ENCODE peak calls at places on chromosomes 4 and X, in seven cellular contexts. D is heart left ventricle, N is brain microvascular endothelial cell, Y is colonic mucosa, L is MM.1S, J is tibial artery, W is OCI-LY7. X is an unnamed sample.

GRCh38 chr4:40630335-40631021 is 814 bp upstream of the RBM47 start:
- DNase-seq in D (peak), N (no peak), Y (peak), L (peak), J (peak), W (peak), X (peak)

GRCh38 chrX:12970691-12971202 is 4.2 kb upstream of the TMSB4X start:
- DNase-seq in D (no peak), N (no peak), Y (no peak), L (no peak), J (peak), W (no peak), X (no peak)

GRCh38 chr4:143586080-143586479 is 72.6 kb downstream of the SMARCA5 start:
- DNase-seq in D (no peak), N (peak), Y (no peak), L (no peak), J (no peak), W (no peak), X (no peak)

GRCh38 chr4:172826866-172827265 is 341.7 kb upstream of the GALNT7 start:
- DNase-seq in D (no peak), N (no peak), Y (no peak), L (peak), J (no peak), W (no peak), X (no peak)

GRCh38 chr4:19809989-19810388 is 441.7 kb upstream of the SLIT2 start:
- DNase-seq in D (no peak), N (peak), Y (no peak), L (no peak), J (no peak), W (no peak), X (no peak)

GRCh38 chrX:111854778-111855490 is 21.0 kb upstream of the TRPC5OS start:
- DNase-seq in D (no peak), N (no peak), Y (no peak), L (no peak), J (no peak), W (peak), X (no peak)

GRCh38 chrX:50698944-50699343 is 115.0 kb downstream of the SHROOM4 start:
- DNase-seq in D (no peak), N (no peak), Y (no peak), L (no peak), J (no peak), W (no peak), X (no peak)

GRCh38 chrX:51802917-51803688 is 59.9 kb downstream of the GSPT2 start:
- DNase-seq in D (peak), N (peak), Y (peak), L (peak), J (no peak), W (peak), X (no peak)

GRCh38 chrX:141278306-141278705 is 36.0 kb upstream of the SPANXC start:
- DNase-seq in D (no peak), N (no peak), Y (no peak), L (peak), J (no peak), W (peak), X (no peak)

GRCh38 chr4:127788517-127788916 is 6.4 kb downstream of the HSPA4L start:
- DNase-seq in D (no peak), N (no peak), Y (no peak), L (peak), J (no peak), W (no peak), X (no peak)

GRCh38 chrX:1323315-1323714 is 13.3 kb upstream of the IL3RA start:
- DNase-seq in D (peak), N (peak), Y (peak), L (peak), J (no peak), W (peak), X (no peak)
- TF ChIP-seq CTCF in D (peak), N (peak), Y (peak), L (peak), J (no peak), W (peak), X (no peak)

GRCh38 chr4:15653430-15653829 is 1.7 kb downstream of the FBXL5 start:
- DNase-seq in D (no peak), N (no peak), Y (no peak), L (peak), J (no peak), W (no peak), X (no peak)
- H3K4me3 ChIP-seq in D (peak), N (peak), Y (peak), L (peak), J (peak), W (peak), X (peak)

GRCh38 chrX:39898147-39898546 is 199.6 kb downstream of the BCOR start:
- DNase-seq in D (no peak), N (no peak), Y (no peak), L (no peak), J (no peak), W (no peak), X (no peak)
- H3K27ac ChIP-seq in D (peak), N (no peak), Y (no peak), L (no peak), J (no peak), W (no peak), X (peak)

DNA sequence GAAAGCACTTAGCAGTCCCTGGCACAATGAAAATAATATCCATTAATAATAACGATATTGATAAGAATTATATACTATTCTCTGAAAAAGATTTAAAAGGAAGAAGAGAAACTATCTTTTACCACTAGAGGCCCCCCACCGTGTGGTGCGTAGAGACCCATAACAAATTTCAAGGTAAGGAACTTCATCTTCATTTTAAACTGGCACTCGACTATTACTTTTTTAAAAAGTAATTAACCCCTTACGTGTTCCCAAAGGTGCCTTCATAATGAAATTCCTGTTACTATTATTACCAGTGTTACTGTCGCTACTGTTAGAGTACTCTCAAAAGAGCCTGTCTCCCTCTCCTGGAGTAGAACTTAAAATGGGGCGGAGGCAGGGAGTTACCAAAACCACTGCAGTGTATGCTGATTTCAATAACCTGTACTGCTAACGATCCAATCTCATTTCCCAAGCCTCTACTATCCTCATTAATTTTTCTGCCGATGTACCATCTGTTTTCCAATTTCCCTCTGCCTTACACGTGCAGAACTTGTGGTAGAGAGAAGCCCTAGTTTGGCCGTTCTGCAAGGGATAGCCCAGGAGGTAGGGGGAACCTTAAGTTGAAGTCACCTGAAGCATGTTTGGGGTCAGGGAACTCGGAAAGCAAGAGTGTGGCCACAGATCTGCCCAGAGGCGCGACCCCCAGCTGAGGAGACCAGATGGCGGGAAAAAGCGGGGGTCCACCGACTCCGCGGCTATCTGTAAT is 813 bp upstream of the STK26 start:
- DNase-seq in D (no peak), N (no peak), Y (peak), L (peak), J (no peak), W (peak), X (no peak)
- TF ChIP-seq CTCF in D (no peak), N (peak), Y (no peak), L (peak), J (no peak), W (peak), X (no peak)

GRCh38 chrX:154981116-154981411 is 41.5 kb downstream of the F8 start:
- DNase-seq in D (no peak), N (no peak), Y (no peak), L (no peak), J (no peak), W (no peak), X (no peak)
- H3K4me3 ChIP-seq in D (no peak), N (no peak), Y (peak), L (peak), J (no peak), W (peak), X (no peak)